ENCODE peak calls at places on chromosomes 12 and 14, in six cellular contexts. N is NCI-H1105, G is astrocyte of the cerebellum, S is choroid plexus epithelial cell, T is nephron progenitor cell, B is HL-60. I is an unnamed sample.

GRCh38 chr14:78403278-78403815 is 233.2 kb downstream of the NRXN3 start:
- DNase-seq in N (no peak), G (peak), S (peak), T (no peak), B (no peak), I (no peak)

GRCh38 chr12:2890001-2890387 is 697 bp upstream of the TULP3 start:
- DNase-seq in N (no peak), G (no peak), S (peak), T (no peak), B (no peak), I (no peak)

GRCh38 chr12:70185301-70185700 is 57.9 kb upstream of the CNOT2 start:
- DNase-seq in N (no peak), G (no peak), S (no peak), T (no peak), B (no peak), I (no peak)

GRCh38 chr12:121089031-121089812 is 43.5 kb upstream of the P2RX7 start:
- DNase-seq in N (no peak), G (no peak), S (no peak), T (no peak), B (no peak), I (no peak)

GRCh38 chr14:92613008-92613658 is 99.6 kb downstream of the RIN3 start:
- DNase-seq in N (no peak), G (no peak), S (peak), T (peak), B (peak), I (no peak)

GRCh38 chr12:97568336-97569180 is 106.0 kb downstream of the RMST start:
- DNase-seq in N (no peak), G (no peak), S (no peak), T (no peak), B (no peak), I (no peak)

GRCh38 chr12:123984903-123985302 is 11.9 kb downstream of the ZNF664 start:
- DNase-seq in N (no peak), G (no peak), S (no peak), T (no peak), B (no peak), I (no peak)

GRCh38 chr14:54300881-54301280 is 95.9 kb upstream of the CDKN3 start:
- DNase-seq in N (no peak), G (no peak), S (no peak), T (no peak), B (no peak), I (no peak)

GRCh38 chr12:79885956-79886490 is 48.9 kb downstream of the PPP1R12A start:
- DNase-seq in N (no peak), G (no peak), S (peak), T (no peak), B (no peak), I (no peak)

GRCh38 chr12:6443361-6443983 is 1.3 kb upstream of the CD27 start:
- DNase-seq in N (no peak), G (no peak), S (no peak), T (no peak), B (no peak), I (no peak)

GRCh38 chr12:92080390-92081285 is 65.0 kb downstream of the BTG1 start:
- DNase-seq in N (no peak), G (peak), S (peak), T (no peak), B (no peak), I (no peak)

GRCh38 chr12:80200414-80200813 is 101.1 kb downstream of the OTOGL start:
- DNase-seq in N (no peak), G (no peak), S (no peak), T (no peak), B (no peak), I (no peak)

GRCh38 chr14:93009471-93010117 is 86.6 kb downstream of the CHGA start:
- DNase-seq in N (no peak), G (no peak), S (no peak), T (no peak), B (no peak), I (no peak)

GRCh38 chr12:6952860-6953416 is 1.8 kb downstream of the PTPN6 start:
- DNase-seq in N (no peak), G (no peak), S (no peak), T (no peak), B (no peak), I (no peak)

GRCh38 chr12:121796855-121797751 is 3.6 kb upstream of the RHOF start:
- DNase-seq in N (peak), G (no peak), S (peak), T (peak), B (no peak), I (no peak)

GRCh38 chr12:121787063-121787774 is 6.3 kb downstream of the RHOF start:
- DNase-seq in N (no peak), G (no peak), S (no peak), T (no peak), B (no peak), I (no peak)

GRCh38 chr12:102917026-102917787 is at the start of gene PAH:
- DNase-seq in N (no peak), G (no peak), S (no peak), T (peak), B (no peak), I (no peak)

GRCh38 chr14:95993768-95994592 is 45.2 kb upstream of the C14orf132 start:
- DNase-seq in N (peak), G (peak), S (peak), T (peak), B (no peak), I (peak)

GRCh38 chr12:85835810-85836715 is at the start of gene RASSF9:
- DNase-seq in N (no peak), G (peak), S (peak), T (no peak), B (no peak), I (peak)

GRCh38 chr12:32756476-32757158 is 920 bp upstream of the YARS2 start:
- DNase-seq in N (no peak), G (no peak), S (no peak), T (no peak), B (no peak), I (no peak)

GRCh38 chr12:49954863-49955830 is 4.6 kb downstream of the AQP2 start:
- DNase-seq in N (no peak), G (no peak), S (no peak), T (no peak), B (no peak), I (no peak)

GRCh38 chr12:9273276-9273675 is 65.1 kb upstream of the PZP start:
- DNase-seq in N (no peak), G (no peak), S (peak), T (no peak), B (no peak), I (no peak)

GRCh38 chr12:71935594-71935993 is 3.1 kb upstream of the TPH2 start:
- DNase-seq in N (no peak), G (no peak), S (no peak), T (no peak), B (no peak), I (no peak)

GRCh38 chr14:35949933-35950332 is 123.8 kb downstream of the BRMS1L start:
- DNase-seq in N (peak), G (no peak), S (peak), T (no peak), B (no peak), I (no peak)

GRCh38 chr14:31189346-31190219 is 18.0 kb downstream of the HECTD1 start:
- DNase-seq in N (no peak), G (no peak), S (no peak), T (no peak), B (no peak), I (no peak)

GRCh38 chr12:12714276-12715001 is 2.7 kb upstream of the CDKN1B start:
- DNase-seq in N (peak), G (no peak), S (peak), T (peak), B (no peak), I (no peak)

GRCh38 chr14:36773136-36773540 is 111.5 kb downstream of the PAX9 start:
- DNase-seq in N (no peak), G (no peak), S (peak), T (no peak), B (no peak), I (no peak)

GRCh38 chr14:33646692-33647260 is 304.1 kb downstream of the EGLN3 start:
- DNase-seq in N (no peak), G (no peak), S (peak), T (no peak), B (no peak), I (peak)

GRCh38 chr14:24298892-24299254 is 707 bp downstream of the DHRS1 start:
- DNase-seq in N (no peak), G (no peak), S (peak), T (no peak), B (no peak), I (peak)

GRCh38 chr14:56474419-56475022 is 105.1 kb upstream of the TMEM260 start:
- DNase-seq in N (peak), G (peak), S (peak), T (peak), B (no peak), I (no peak)

GRCh38 chr12:114836609-114837008 is 152.6 kb upstream of the TBX3 start:
- DNase-seq in N (no peak), G (no peak), S (no peak), T (no peak), B (no peak), I (no peak)

GRCh38 chr14:105878125-105878524 is 351.7 kb downstream of the TMEM121 start:
- DNase-seq in N (no peak), G (no peak), S (no peak), T (no peak), B (no peak), I (no peak)

GRCh38 chr12:59383426-59383822 is 212.4 kb upstream of the SLC16A7 start:
- DNase-seq in N (no peak), G (no peak), S (peak), T (no peak), B (no peak), I (peak)

GRCh38 chr14:49303952-49304516 is 282.1 kb downstream of the RPS29 start:
- DNase-seq in N (no peak), G (peak), S (peak), T (peak), B (no peak), I (no peak)

I was measured in AG04450.